ENCODE peak calls at places on chromosomes 5 and 9, in four cellular contexts. One of them, this sample, is unnamed.
A peak's percentile ranks its signal among the peaks of the same experiment; 100 is the strongest.

GRCh38 chr5:9554122-9554521 is 8.2 kb upstream of the SEMA5A start:
- DNase-seq in K562: no peak
- DNase-seq in HepG2: no peak
- DNase-seq in H1: no peak
- DNase-seq in this sample: no peak

GRCh38 chr5:169602535-169602934 is 19.0 kb downstream of the SPDL1 start:
- DNase-seq in H1: no peak
- DNase-seq in K562: no peak
- DNase-seq in HepG2: no peak
- DNase-seq in this sample: no peak

GRCh38 chr5:138053554-138053953 is 20.7 kb upstream of the FAM13B start:
- DNase-seq in K562: no peak
- DNase-seq in H1: no peak
- DNase-seq in HepG2: no peak
- DNase-seq in this sample: no peak

GRCh38 chr5:177478711-177479646 is 5.5 kb upstream of the DBN1 start:
- DNase-seq in K562: no peak
- DNase-seq in HepG2: no peak
- DNase-seq in H1: no peak
- DNase-seq in this sample: no peak

GRCh38 chr9:73683862-73684591 is 532.4 kb downstream of the ANXA1 start:
- DNase-seq in HepG2: peak; percentile 55
- DNase-seq in K562: no peak
- DNase-seq in H1: no peak
- DNase-seq in this sample: peak; percentile 19

GRCh38 chr9:38305616-38306015 is 86.9 kb upstream of the ALDH1B1 start:
- DNase-seq in H1: no peak
- DNase-seq in HepG2: no peak
- DNase-seq in K562: no peak
- DNase-seq in this sample: no peak

GRCh38 chr5:63959177-63959982 is 2.9 kb downstream of the HTR1A start:
- DNase-seq in HepG2: no peak
- DNase-seq in K562: no peak
- DNase-seq in H1: peak; percentile 83
- DNase-seq in this sample: no peak

GRCh38 chr9:114919611-114920010 is 10.8 kb downstream of the TNFSF8 start:
- DNase-seq in H1: no peak
- DNase-seq in K562: no peak
- DNase-seq in HepG2: no peak
- DNase-seq in this sample: no peak

GRCh38 chr5:77333451-77334123 is 123.1 kb downstream of the PDE8B start:
- DNase-seq in H1: no peak
- DNase-seq in HepG2: no peak
- DNase-seq in K562: no peak
- DNase-seq in this sample: no peak

GRCh38 chr5:174418809-174419522 is 305.4 kb upstream of the MSX2 start:
- DNase-seq in K562: no peak
- DNase-seq in H1: peak; percentile 65
- DNase-seq in HepG2: peak; percentile 7
- DNase-seq in this sample: peak; percentile 15

GRCh38 chr9:99948896-99949295 is 42.4 kb downstream of the STX17 start:
- DNase-seq in K562: no peak
- DNase-seq in HepG2: no peak
- DNase-seq in H1: no peak
- DNase-seq in this sample: no peak

GRCh38 chr9:32707326-32707725 is 71.9 kb upstream of the TAF1L start:
- DNase-seq in HepG2: no peak
- DNase-seq in H1: no peak
- DNase-seq in K562: no peak
- DNase-seq in this sample: no peak
- TF ChIP-seq ZNF274 in HepG2: no peak
- TF ChIP-seq ZNF274 in H1: no peak
- TF ChIP-seq ZNF274 in K562: no peak
- TF ChIP-seq ZNF274 in this sample: no peak

DNA sequence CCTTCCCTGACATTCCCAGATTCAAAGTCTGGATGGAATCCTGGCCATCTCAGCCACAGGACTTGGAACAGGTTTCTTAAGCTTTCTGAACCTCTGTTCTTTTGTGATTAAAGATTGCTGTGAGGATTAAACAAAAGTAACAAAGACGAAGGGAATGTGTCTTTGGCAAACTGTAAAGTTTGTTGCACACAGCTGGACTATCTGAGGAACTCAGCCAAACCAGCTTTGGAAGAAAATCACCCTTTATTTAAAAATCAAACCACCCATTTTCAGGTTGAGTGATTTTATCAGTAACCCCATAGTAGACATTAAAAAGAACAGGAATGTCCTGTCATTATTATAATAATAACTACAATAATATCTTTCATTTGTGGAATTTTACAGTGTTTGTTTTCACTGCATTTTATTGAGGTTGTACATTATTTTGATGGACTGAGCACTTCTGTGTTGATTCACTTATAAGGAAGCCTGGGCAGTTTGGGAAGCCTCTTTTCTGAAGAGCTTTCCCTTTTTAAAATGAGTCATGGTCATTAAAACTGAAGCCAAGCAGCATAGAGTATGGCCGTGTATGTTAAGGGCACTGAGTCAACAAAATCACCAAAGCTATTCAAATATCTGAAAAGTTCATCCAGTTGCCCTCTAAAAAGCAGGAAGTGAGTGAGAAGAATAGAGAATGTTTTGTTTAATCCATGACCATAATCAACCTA is 310.2 kb downstream of the AGTPBP1 start:
- DNase-seq in H1: no peak
- DNase-seq in K562: no peak
- DNase-seq in HepG2: no peak
- DNase-seq in this sample: no peak
- TF ChIP-seq FOSL1 in H1: no peak
- TF ChIP-seq FOSL1 in K562: no peak
- TF ChIP-seq FOSL1 in HepG2: no peak
- TF ChIP-seq FOSL1 in this sample: no peak

GRCh38 chr5:2738156-2738699 is 13.2 kb downstream of the IRX2 start:
- DNase-seq in H1: no peak
- DNase-seq in K562: no peak
- DNase-seq in HepG2: no peak
- DNase-seq in this sample: no peak

GRCh38 chr5:2740051-2740848 is 11.2 kb downstream of the IRX2 start:
- DNase-seq in K562: no peak
- DNase-seq in H1: peak; percentile 74
- DNase-seq in HepG2: no peak
- DNase-seq in this sample: no peak

GRCh38 chr5:2740849-2741555 is 10.5 kb downstream of the IRX2 start:
- DNase-seq in HepG2: no peak
- DNase-seq in K562: no peak
- DNase-seq in H1: peak; percentile 61
- DNase-seq in this sample: no peak

GRCh38 chr5:2738700-2739359 is 12.6 kb downstream of the IRX2 start:
- DNase-seq in K562: no peak
- DNase-seq in H1: no peak
- DNase-seq in HepG2: no peak
- DNase-seq in this sample: no peak

DNA sequence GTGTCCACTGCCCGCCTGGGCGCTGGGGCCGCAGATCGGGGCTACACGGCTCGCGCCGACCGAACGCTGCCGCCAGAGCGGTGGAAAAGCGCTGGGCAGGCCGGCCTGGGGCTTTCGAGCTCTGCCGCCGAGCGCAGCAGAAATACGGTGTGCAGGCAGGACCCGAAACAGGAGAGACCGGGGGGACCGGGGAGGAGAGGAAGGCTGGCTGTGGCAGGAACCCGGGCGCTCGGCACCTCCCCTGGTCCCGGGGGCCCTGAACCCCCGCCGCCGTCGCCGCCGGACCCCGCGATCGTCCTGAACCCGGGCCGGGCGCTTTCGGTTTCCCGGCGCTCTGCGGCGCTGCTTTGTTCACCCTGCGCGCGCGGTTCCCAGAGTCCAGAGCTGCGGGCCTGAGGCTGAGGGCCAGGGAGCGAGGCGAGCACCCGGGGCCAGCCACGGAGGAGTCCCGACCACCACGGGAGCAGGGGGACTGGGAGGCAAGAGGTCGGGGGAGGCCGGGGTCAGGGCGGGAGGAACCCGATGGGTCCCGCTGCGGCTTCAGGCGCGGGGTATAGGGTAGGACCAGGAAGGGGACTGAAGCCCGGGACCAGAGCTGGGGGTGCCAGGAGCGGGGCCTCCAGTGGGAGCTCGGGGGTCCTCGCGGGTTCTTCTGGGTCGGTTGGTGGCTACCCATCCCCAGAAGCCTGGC is 12.0 kb downstream of the IRX2 start:
- DNase-seq in H1: peak; percentile 79
- DNase-seq in HepG2: no peak
- DNase-seq in K562: no peak
- DNase-seq in this sample: no peak
- TF ChIP-seq EZH2 in H1: peak; percentile 78
- TF ChIP-seq EZH2 in HepG2: no peak
- TF ChIP-seq EZH2 in K562: no peak
- TF ChIP-seq EZH2 in this sample: no peak

DNA sequence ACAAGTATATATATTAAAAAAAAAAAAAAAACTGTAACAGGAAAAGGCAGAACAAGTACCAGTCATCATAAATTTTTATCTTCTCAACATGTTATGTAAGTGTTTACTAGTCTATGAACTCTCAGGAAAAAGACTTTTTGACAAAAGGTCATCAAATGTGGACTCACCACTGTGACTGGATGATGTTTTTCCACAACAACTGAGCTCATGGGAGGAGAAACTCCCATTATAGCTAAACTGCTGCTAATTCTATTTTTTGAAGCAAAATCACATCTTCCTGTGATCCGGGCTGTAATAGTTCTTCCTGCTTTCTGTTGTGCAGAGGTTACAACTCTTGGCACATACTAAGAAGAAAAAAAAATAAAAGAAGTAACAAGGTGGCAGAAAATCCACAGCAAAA is 39.6 kb downstream of the POC5 start:
- DNase-seq in K562: no peak
- DNase-seq in HepG2: no peak
- DNase-seq in H1: no peak
- DNase-seq in this sample: no peak
- TF ChIP-seq ZNF274 in K562: no peak
- TF ChIP-seq ZNF274 in HepG2: no peak
- TF ChIP-seq ZNF274 in H1: no peak
- TF ChIP-seq ZNF274 in this sample: no peak

GRCh38 chr9:119009253-119009652 is 360.0 kb downstream of the BRINP1 start:
- DNase-seq in H1: no peak
- DNase-seq in K562: no peak
- DNase-seq in HepG2: no peak
- DNase-seq in this sample: no peak

GRCh38 chr9:119005162-119005561 is 364.1 kb downstream of the BRINP1 start:
- DNase-seq in K562: no peak
- DNase-seq in HepG2: no peak
- DNase-seq in H1: no peak
- DNase-seq in this sample: no peak

GRCh38 chr9:119003218-119003617 is 366.0 kb downstream of the BRINP1 start:
- DNase-seq in H1: no peak
- DNase-seq in K562: no peak
- DNase-seq in HepG2: no peak
- DNase-seq in this sample: no peak

GRCh38 chr9:119003882-119004617 is 365.2 kb downstream of the BRINP1 start:
- DNase-seq in H1: no peak
- DNase-seq in HepG2: no peak
- DNase-seq in K562: no peak
- DNase-seq in this sample: no peak

GRCh38 chr9:119004618-119004990 is 364.6 kb downstream of the BRINP1 start:
- DNase-seq in H1: no peak
- DNase-seq in HepG2: peak; percentile 12
- DNase-seq in K562: no peak
- DNase-seq in this sample: no peak
- TF ChIP-seq FOSL1 in H1: no peak
- TF ChIP-seq FOSL1 in HepG2: no peak
- TF ChIP-seq FOSL1 in K562: no peak
- TF ChIP-seq FOSL1 in this sample: no peak

This sample was measured in HCT116.